ENCODE peak calls at places on chromosomes 4 and X, in ten cellular contexts. G is lower leg skin, D is choroid plexus epithelial cell, Y is A549, P is astrocyte of the spinal cord, M is bronchial epithelial cell, L is neural progenitor cell, W is fibroblast of lung, I is pancreas, Z is sigmoid colon. F is an unnamed sample.

GRCh38 chrX:9048801-9049200 is 14.9 kb upstream of the FAM9B start:
- DNase-seq in G (no peak), D (no peak), Y (no peak), P (no peak), M (no peak), L (no peak), W (peak), I (no peak), Z (no peak), F (no peak)

GRCh38 chr4:183842134-183842838 is 62.8 kb upstream of the STOX2 start:
- DNase-seq in G (no peak), D (no peak), Y (no peak), P (no peak), M (no peak), L (no peak), W (no peak), I (no peak), Z (no peak), F (no peak)

GRCh38 chr4:146407669-146408084 is 114.1 kb downstream of the SLC10A7 start:
- DNase-seq in G (no peak), D (peak), Y (no peak), P (peak), M (peak), L (no peak), W (peak), I (no peak), Z (no peak), F (peak)

GRCh38 chr4:157220026-157220881 is at the start of gene GRIA2:
- DNase-seq in G (no peak), D (peak), Y (peak), P (peak), M (peak), L (peak), W (peak), I (peak), Z (no peak), F (peak)

GRCh38 chr4:143417679-143418403 is 81.2 kb downstream of the GAB1 start:
- DNase-seq in G (no peak), D (no peak), Y (no peak), P (no peak), M (no peak), L (no peak), W (no peak), I (no peak), Z (no peak), F (no peak)

GRCh38 chrX:50609796-50610195 is 139.2 kb upstream of the DGKK start:
- DNase-seq in G (no peak), D (peak), Y (no peak), P (peak), M (peak), L (no peak), W (peak), I (no peak), Z (no peak), F (no peak)

GRCh38 chrX:23699636-23700194 is 32.4 kb downstream of the PRDX4 start:
- DNase-seq in G (peak), D (peak), Y (no peak), P (peak), M (no peak), L (peak), W (peak), I (no peak), Z (no peak), F (peak)

GRCh38 chrX:39167791-39168190 is 366.5 kb downstream of the MID1IP1 start:
- DNase-seq in G (no peak), D (no peak), Y (no peak), P (no peak), M (no peak), L (no peak), W (no peak), I (no peak), Z (no peak), F (no peak)

GRCh38 chr4:23890369-23891063 is 669 bp upstream of the PPARGC1A start:
- DNase-seq in G (no peak), D (peak), Y (no peak), P (peak), M (no peak), L (peak), W (no peak), I (no peak), Z (no peak), F (no peak)

GRCh38 chr4:78057135-78057599 is at the start of gene FRAS1:
- DNase-seq in G (peak), D (peak), Y (peak), P (peak), M (no peak), L (peak), W (peak), I (peak), Z (peak), F (no peak)

GRCh38 chr4:5874811-5875465 is 17.9 kb downstream of the CRMP1 start:
- DNase-seq in G (peak), D (peak), Y (no peak), P (peak), M (peak), L (peak), W (peak), I (no peak), Z (no peak), F (peak)

GRCh38 chr4:36130641-36131040 is 113.7 kb downstream of the ARAP2 start:
- DNase-seq in G (no peak), D (no peak), Y (no peak), P (no peak), M (no peak), L (no peak), W (no peak), I (no peak), Z (no peak), F (no peak)

GRCh38 chrX:136759968-136760367 is 20.8 kb downstream of the ARHGEF6 start:
- DNase-seq in G (no peak), D (no peak), Y (no peak), P (no peak), M (no peak), L (no peak), W (no peak), I (no peak), Z (no peak), F (no peak)

GRCh38 chr4:9898596-9899345 is 117.3 kb downstream of the DRD5 start:
- DNase-seq in G (peak), D (peak), Y (peak), P (no peak), M (peak), L (peak), W (no peak), I (no peak), Z (no peak), F (peak)

DNA sequence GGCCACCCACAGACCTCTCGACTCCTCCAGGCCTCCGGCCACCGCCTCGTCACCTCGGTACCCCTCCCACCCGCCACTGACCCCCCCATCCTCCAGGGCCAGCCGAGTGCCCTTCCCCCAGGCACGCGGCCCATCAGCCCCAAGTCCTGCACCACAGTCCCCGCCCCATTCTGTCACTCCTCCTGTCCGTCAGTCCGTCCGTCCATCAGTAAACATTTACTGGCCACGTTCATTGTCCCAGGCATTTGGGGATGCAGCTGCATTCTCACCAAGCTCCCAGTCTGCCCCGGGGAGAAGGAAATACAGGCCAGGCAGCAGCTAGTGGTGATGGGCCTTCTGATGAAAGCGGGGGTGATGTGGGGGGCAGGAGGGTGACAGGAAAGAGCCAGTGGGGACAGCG is 35.3 kb upstream of the FGFR3 start:
- DNase-seq in G (no peak), D (no peak), Y (no peak), P (no peak), M (no peak), L (no peak), W (no peak), I (no peak), Z (no peak), F (no peak)
- H3K4me3 ChIP-seq in G (no peak), D (no peak), Y (no peak), P (no peak), M (no peak), L (no peak), W (no peak), I (no peak), Z (no peak), F (no peak)

GRCh38 chrX:37302569-37302968 is 46.6 kb upstream of the PRRG1 start:
- DNase-seq in G (no peak), D (peak), Y (no peak), P (no peak), M (peak), L (peak), W (peak), I (no peak), Z (no peak), F (peak)
- TF ChIP-seq CTCF in G (no peak), D (peak), Y (no peak), P (peak), M (peak), L (peak), W (peak), I (no peak), Z (no peak), F (peak)

GRCh38 chrX:101417190-101417589 is 9.2 kb downstream of the HNRNPH2 start:
- DNase-seq in G (no peak), D (no peak), Y (no peak), P (no peak), M (no peak), L (no peak), W (no peak), I (no peak), Z (no peak), F (no peak)
- H3K4me3 ChIP-seq in G (no peak), D (no peak), Y (no peak), P (no peak), M (no peak), L (no peak), W (no peak), I (no peak), Z (no peak), F (no peak)

GRCh38 chrX:16743604-16744325 is 24.4 kb downstream of the SYAP1 start:
- DNase-seq in G (no peak), D (peak), Y (peak), P (peak), M (peak), L (no peak), W (peak), I (no peak), Z (no peak), F (peak)
- TF ChIP-seq CTCF in G (no peak), D (peak), Y (peak), P (peak), M (no peak), L (no peak), W (peak), I (no peak), Z (no peak), F (peak)

GRCh38 chr4:94410678-94411206 is 41.0 kb upstream of the PDLIM5 start:
- DNase-seq in G (peak), D (peak), Y (peak), P (peak), M (peak), L (no peak), W (no peak), I (no peak), Z (peak), F (peak)
- H3K4me3 ChIP-seq in G (no peak), D (no peak), Y (no peak), P (no peak), M (no peak), L (no peak), W (no peak), I (no peak), Z (no peak), F (no peak)

GRCh38 chr4:3450643-3451042 is 8.9 kb downstream of the HGFAC start:
- DNase-seq in G (no peak), D (no peak), Y (no peak), P (no peak), M (no peak), L (no peak), W (no peak), I (no peak), Z (no peak), F (no peak)

GRCh38 chr4:3449574-3450534 is 8.1 kb downstream of the HGFAC start:
- DNase-seq in G (no peak), D (no peak), Y (no peak), P (no peak), M (no peak), L (no peak), W (no peak), I (peak), Z (no peak), F (no peak)

GRCh38 chr4:3451956-3452355 is 10.2 kb downstream of the HGFAC start:
- DNase-seq in G (no peak), D (peak), Y (no peak), P (peak), M (peak), L (no peak), W (peak), I (no peak), Z (no peak), F (peak)

GRCh38 chr4:3449047-3449573 is 7.3 kb downstream of the HGFAC start:
- DNase-seq in G (no peak), D (no peak), Y (no peak), P (no peak), M (no peak), L (no peak), W (no peak), I (no peak), Z (no peak), F (no peak)

GRCh38 chr4:3452376-3452775 is 10.6 kb downstream of the HGFAC start:
- DNase-seq in G (no peak), D (peak), Y (peak), P (no peak), M (no peak), L (peak), W (no peak), I (peak), Z (no peak), F (no peak)
- TF ChIP-seq CTCF in G (no peak), D (peak), Y (no peak), P (peak), M (peak), L (peak), W (peak), I (no peak), Z (no peak), F (peak)

DNA sequence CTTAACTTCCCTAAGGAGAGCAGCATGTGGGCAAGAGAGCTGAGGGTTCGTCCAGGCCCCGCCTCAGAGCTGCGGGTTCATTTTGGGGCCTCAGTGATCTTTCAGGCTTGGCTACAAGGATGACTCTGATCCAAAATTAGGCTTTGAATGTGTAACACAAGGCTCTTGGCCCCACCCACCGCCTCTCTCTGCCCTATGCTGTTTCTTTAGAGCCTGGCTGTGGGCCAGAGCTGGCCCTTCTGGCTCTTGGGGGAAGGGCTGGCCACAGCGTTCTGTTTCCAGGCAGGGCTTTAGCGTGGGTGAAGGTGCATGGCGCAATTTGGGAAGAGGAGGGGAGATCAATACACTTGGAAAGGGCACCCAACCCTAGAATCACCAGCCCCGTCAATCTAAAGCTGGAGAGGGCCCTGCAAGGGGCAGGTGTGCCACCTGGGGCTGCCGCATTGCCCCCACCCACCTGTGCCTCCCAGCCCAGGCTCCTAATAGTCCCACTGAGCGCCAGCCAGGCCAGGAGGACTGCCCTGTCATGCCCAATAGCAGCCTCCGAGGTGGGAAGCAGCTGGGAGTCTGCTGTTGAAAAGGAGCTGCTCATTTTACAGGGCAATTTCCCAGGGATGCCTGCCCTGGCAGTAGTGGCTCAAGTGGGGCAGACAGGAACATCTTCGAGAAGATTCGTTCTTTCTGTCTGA is 84.5 kb upstream of the MAML3 start:
- DNase-seq in G (peak), D (peak), Y (no peak), P (peak), M (peak), L (peak), W (peak), I (peak), Z (peak), F (peak)
- H3K4me3 ChIP-seq in G (no peak), D (no peak), Y (no peak), P (no peak), M (no peak), L (peak), W (no peak), I (no peak), Z (peak), F (peak)

GRCh38 chrX:149490100-149490499 is 15.0 kb downstream of the IDS start:
- DNase-seq in G (no peak), D (no peak), Y (no peak), P (no peak), M (peak), L (no peak), W (no peak), I (no peak), Z (no peak), F (peak)

GRCh38 chrX:149491812-149492211 is 13.3 kb downstream of the IDS start:
- DNase-seq in G (no peak), D (no peak), Y (peak), P (no peak), M (no peak), L (no peak), W (no peak), I (no peak), Z (no peak), F (no peak)

GRCh38 chrX:149487292-149487691 is 17.8 kb downstream of the IDS start:
- DNase-seq in G (no peak), D (no peak), Y (peak), P (no peak), M (peak), L (no peak), W (no peak), I (no peak), Z (no peak), F (no peak)
- TF ChIP-seq CTCF in G (no peak), D (peak), Y (peak), P (peak), M (peak), L (peak), W (no peak), I (no peak), Z (no peak), F (peak)

GRCh38 chrX:135522878-135523693 is 2.6 kb downstream of the INTS6L start:
- DNase-seq in G (no peak), D (no peak), Y (no peak), P (peak), M (no peak), L (no peak), W (peak), I (no peak), Z (no peak), F (peak)
- H3K4me3 ChIP-seq in G (no peak), D (no peak), Y (no peak), P (no peak), M (no peak), L (peak), W (peak), I (peak), Z (no peak), F (no peak)

GRCh38 chrX:86322913-86323312 is 174.7 kb downstream of the DACH2 start:
- DNase-seq in G (no peak), D (no peak), Y (peak), P (no peak), M (no peak), L (no peak), W (no peak), I (no peak), Z (no peak), F (no peak)
- TF ChIP-seq CTCF in G (no peak), D (no peak), Y (no peak), P (no peak), M (no peak), L (no peak), W (no peak), I (no peak), Z (no peak), F (no peak)

F was measured in fibroblast of the aortic adventitia.